ENCODE peak calls at places on chromosomes 4 and X, in eight cellular contexts. X is stomach, U is uterus, R is IMR-90, C is transverse colon, P is ovary, L is K562, M is A549. O is an unnamed sample.
A peak's percentile ranks its signal among the peaks of the same experiment; 100 is the strongest.

GRCh38 chr4:16772366-16772850 is 126.0 kb downstream of the LDB2 start:
- DNase-seq in X (no peak), U (no peak), R (peak; percentile 63), C (no peak), P (no peak), L (no peak), M (no peak), O (no peak)

GRCh38 chrX:151082077-151082948 is 94.1 kb upstream of the GPR50 start:
- DNase-seq in X (peak; percentile 65), U (peak; percentile 20), R (peak; percentile 22), C (peak; percentile 53), P (peak; percentile 30), L (peak; percentile 71), M (peak; percentile 51), O (no peak)

GRCh38 chrX:81120936-81121351 is 80.8 kb downstream of the HMGN5 start:
- DNase-seq in X (peak; percentile 34), U (peak; percentile 22), R (peak; percentile 48), C (peak; percentile 51), P (no peak), L (peak; percentile 17), M (peak; percentile 60), O (no peak)

GRCh38 chr4:6316461-6317003 is 46.9 kb downstream of the WFS1 start:
- DNase-seq in X (no peak), U (no peak), R (no peak), C (no peak), P (no peak), L (no peak), M (no peak), O (no peak)

GRCh38 chr4:156686120-156686519 is 285.5 kb downstream of the PDGFC start:
- DNase-seq in X (no peak), U (no peak), R (peak; percentile 93), C (no peak), P (no peak), L (no peak), M (no peak), O (no peak)

GRCh38 chr4:37594095-37594494 is 92.1 kb downstream of the RELL1 start:
- DNase-seq in X (no peak), U (no peak), R (no peak), C (no peak), P (no peak), L (no peak), M (no peak), O (no peak)

GRCh38 chr4:74578329-74578728 is 133.4 kb downstream of the AREG start:
- DNase-seq in X (no peak), U (no peak), R (no peak), C (no peak), P (no peak), L (no peak), M (no peak), O (no peak)

GRCh38 chr4:912548-913279 is 19.4 kb downstream of the GAK start:
- DNase-seq in X (no peak), U (peak; percentile 57), R (no peak), C (peak; percentile 34), P (no peak), L (no peak), M (no peak), O (no peak)

GRCh38 chr4:14529653-14530052 is 472.6 kb upstream of the CPEB2 start:
- DNase-seq in X (no peak), U (no peak), R (no peak), C (no peak), P (no peak), L (no peak), M (peak; percentile 18), O (no peak)

GRCh38 chr4:8553958-8554357 is 26.2 kb upstream of the GPR78 start:
- DNase-seq in X (no peak), U (no peak), R (no peak), C (no peak), P (no peak), L (no peak), M (no peak), O (no peak)

GRCh38 chrX:1380672-1381233 is 11.2 kb downstream of the SLC25A6 start:
- DNase-seq in X (peak; percentile 25), U (no peak), R (no peak), C (no peak), P (no peak), L (no peak), M (no peak), O (no peak)

GRCh38 chr4:104592894-104593470 is 98.3 kb upstream of the CXXC4 start:
- DNase-seq in X (no peak), U (no peak), R (peak; percentile 0), C (no peak), P (no peak), L (no peak), M (no peak), O (no peak)

GRCh38 chr4:3070709-3071500 is 3.4 kb downstream of the HTT-AS start:
- DNase-seq in X (no peak), U (no peak), R (peak; percentile 42), C (no peak), P (no peak), L (no peak), M (no peak), O (no peak)

GRCh38 chr4:58042176-58042575 is 932.0 kb upstream of the IGFBP7 start:
- DNase-seq in X (no peak), U (no peak), R (no peak), C (no peak), P (no peak), L (no peak), M (no peak), O (no peak)

GRCh38 chr4:17550549-17550948 is 26.4 kb upstream of the LAP3 start:
- DNase-seq in X (no peak), U (no peak), R (no peak), C (no peak), P (no peak), L (no peak), M (no peak), O (no peak)

GRCh38 chr4:156725257-156725656 is 246.3 kb downstream of the PDGFC start:
- DNase-seq in X (peak; percentile 28), U (no peak), R (no peak), C (no peak), P (no peak), L (no peak), M (no peak), O (no peak)

GRCh38 chr4:124907881-124908280 is 195.3 kb upstream of the ANKRD50 start:
- DNase-seq in X (no peak), U (no peak), R (peak; percentile 91), C (no peak), P (no peak), L (no peak), M (no peak), O (no peak)

GRCh38 chrX:17613979-17614572 is 123.2 kb upstream of the SCML1 start:
- DNase-seq in X (peak; percentile 54), U (no peak), R (peak; percentile 51), C (no peak), P (no peak), L (no peak), M (peak; percentile 18), O (no peak)

GRCh38 chrX:154019633-154020499 is at the start of gene IRAK1:
- DNase-seq in X (peak; percentile 55), U (no peak), R (peak; percentile 52), C (peak; percentile 67), P (peak; percentile 57), L (peak; percentile 86), M (peak; percentile 60), O (no peak)
- TF ChIP-seq POLR2A in X (no peak), U (peak; percentile 16), R (peak; percentile 42), C (peak; percentile 39), P (no peak), L (peak; percentile 53), M (peak; percentile 63), O (no peak)

GRCh38 chr4:98938386-98938785 is 9.5 kb upstream of the EIF4E start:
- DNase-seq in X (no peak), U (no peak), R (peak; percentile 62), C (no peak), P (no peak), L (no peak), M (no peak), O (no peak)
- H3K27ac ChIP-seq in X (no peak overlapping the region), U (no peak overlapping the region), R (no peak overlapping the region), C (no peak overlapping the region), P (no peak overlapping the region), L (no peak overlapping the region), M (no peak overlapping the region), O (no peak overlapping the region)

GRCh38 chr4:40471923-40472322 is 136.8 kb downstream of the CHRNA9 start:
- DNase-seq in X (no peak), U (no peak), R (peak; percentile 37), C (no peak), P (no peak), L (no peak), M (no peak), O (no peak)

GRCh38 chr4:40479378-40479777 is 144.2 kb downstream of the CHRNA9 start:
- DNase-seq in X (no peak), U (no peak), R (no peak), C (no peak), P (no peak), L (no peak), M (no peak), O (no peak)

GRCh38 chr4:40478215-40478614 is 143.1 kb downstream of the CHRNA9 start:
- DNase-seq in X (no peak), U (no peak), R (no peak), C (no peak), P (no peak), L (no peak), M (no peak), O (no peak)

GRCh38 chr4:40473578-40474388 is 138.7 kb downstream of the CHRNA9 start:
- DNase-seq in X (peak; percentile 46), U (no peak), R (no peak), C (peak; percentile 62), P (no peak), L (no peak), M (peak; percentile 57), O (no peak)

DNA sequence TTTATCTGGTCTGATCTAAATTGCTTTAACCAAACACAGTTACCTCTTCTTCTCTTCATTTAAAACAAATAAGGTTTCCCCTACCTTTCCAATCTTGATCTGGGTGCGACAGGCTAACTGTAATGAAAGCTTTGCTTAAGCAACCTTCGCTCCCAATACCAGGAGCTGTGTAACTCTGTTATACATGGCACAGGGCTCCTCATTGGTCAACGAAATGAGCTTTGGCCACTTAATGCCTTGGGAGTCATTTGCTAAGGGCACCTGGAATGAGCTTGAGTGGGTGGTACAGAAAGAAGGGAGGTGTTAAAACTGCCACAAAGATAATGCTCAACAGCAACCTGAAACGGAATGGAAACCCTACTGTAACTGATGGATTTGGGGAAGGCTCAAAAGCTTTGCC is 140.5 kb downstream of the CHRNA9 start:
- DNase-seq in X (no peak), U (no peak), R (no peak), C (peak; percentile 47), P (no peak), L (no peak), M (peak; percentile 79), O (no peak)
- TF ChIP-seq POLR2A in X (no peak), U (no peak), R (no peak), C (no peak), P (no peak), L (no peak), M (no peak), O (no peak)

GRCh38 chr4:168696828-168697227 is 200.0 kb downstream of the PALLD start:
- DNase-seq in X (no peak), U (no peak), R (no peak), C (no peak), P (no peak), L (no peak), M (no peak), O (no peak)
- H3K27ac ChIP-seq in X (no peak overlapping the region), U (peak overlapping the region; percentile 85), R (no peak overlapping the region), C (no peak overlapping the region), P (no peak overlapping the region), L (no peak overlapping the region), M (no peak overlapping the region), O (no peak overlapping the region)

GRCh38 chr4:99033956-99034355 is 38.4 kb downstream of the METAP1 start:
- DNase-seq in X (no peak), U (no peak), R (peak; percentile 19), C (no peak), P (no peak), L (no peak), M (no peak), O (no peak)
- TF ChIP-seq POLR2A in X (no peak), U (no peak), R (no peak), C (no peak), P (no peak), L (no peak), M (no peak), O (no peak)